ENCODE peak calls at places on chromosomes 5 and 9, in five cellular contexts. D is AG04449, R is ovary, X is choroid plexus epithelial cell, I is GM23338. C is an unnamed sample.

GRCh38 chr9:93010056-93010455 is 48.4 kb upstream of the SUSD3 start:
- DNase-seq in D (no peak), R (no peak), X (no peak), I (no peak), C (no peak)

GRCh38 chr5:180830253-180831138 is 27.9 kb upstream of the MGAT1 start:
- DNase-seq in D (no peak), R (peak), X (peak), I (peak), C (peak)

GRCh38 chr5:74993743-74994142 is 58.6 kb downstream of the GCNT4 start:
- DNase-seq in D (peak), R (no peak), X (no peak), I (no peak), C (no peak)

GRCh38 chr9:113715086-113715485 is 161.0 kb upstream of the ZNF618 start:
- DNase-seq in D (peak), R (no peak), X (peak), I (no peak), C (no peak)

GRCh38 chr5:886716-887325 is 5.8 kb downstream of the BRD9 start:
- DNase-seq in D (no peak), R (no peak), X (no peak), I (no peak), C (no peak)

GRCh38 chr9:4382722-4383317 is 83.0 kb upstream of the GLIS3 start:
- DNase-seq in D (no peak), R (no peak), X (peak), I (peak), C (no peak)

GRCh38 chr5:157651623-157652376 is 438 bp downstream of the SOX30 start:
- DNase-seq in D (no peak), R (peak), X (peak), I (peak), C (peak)

GRCh38 chr5:151174612-151175101 is 17.1 kb upstream of the ANXA6 start:
- DNase-seq in D (no peak), R (peak), X (no peak), I (peak), C (no peak)

GRCh38 chr5:109690456-109691247 is 925 bp downstream of the MAN2A1 start:
- DNase-seq in D (no peak), R (peak), X (peak), I (peak), C (peak)

GRCh38 chr9:81002242-81002641 is 687.1 kb downstream of the TLE1 start:
- DNase-seq in D (no peak), R (no peak), X (peak), I (no peak), C (peak)

GRCh38 chr5:51384281-51384840 is 1.1 kb downstream of the ISL1 start:
- DNase-seq in D (no peak), R (no peak), X (no peak), I (no peak), C (no peak)

GRCh38 chr5:150097152-150097551 is 10.8 kb upstream of the CSF1R start:
- DNase-seq in D (no peak), R (no peak), X (no peak), I (no peak), C (no peak)

GRCh38 chr5:120327180-120327579 is 136.9 kb upstream of the PRR16 start:
- DNase-seq in D (no peak), R (no peak), X (peak), I (no peak), C (no peak)

GRCh38 chr5:168941901-168942300 is 359.0 kb downstream of the SLIT3 start:
- DNase-seq in D (no peak), R (no peak), X (no peak), I (peak), C (no peak)

GRCh38 chr5:138793481-138794010 is 40.3 kb downstream of the CTNNA1 start:
- DNase-seq in D (no peak), R (no peak), X (peak), I (no peak), C (no peak)

GRCh38 chr9:122053951-122054350 is 39.2 kb downstream of the TTLL11 start:
- DNase-seq in D (peak), R (no peak), X (no peak), I (no peak), C (no peak)

GRCh38 chr9:113428062-113428600 is 17.6 kb downstream of the C9orf43 start:
- DNase-seq in D (no peak), R (no peak), X (peak), I (no peak), C (no peak)

GRCh38 chr5:149257875-149258705 is 13.6 kb upstream of the AFAP1L1 start:
- DNase-seq in D (peak), R (no peak), X (peak), I (no peak), C (no peak)

GRCh38 chr9:81427870-81428269 is 261.5 kb downstream of the TLE1 start:
- DNase-seq in D (no peak), R (no peak), X (no peak), I (peak), C (no peak)

DNA sequence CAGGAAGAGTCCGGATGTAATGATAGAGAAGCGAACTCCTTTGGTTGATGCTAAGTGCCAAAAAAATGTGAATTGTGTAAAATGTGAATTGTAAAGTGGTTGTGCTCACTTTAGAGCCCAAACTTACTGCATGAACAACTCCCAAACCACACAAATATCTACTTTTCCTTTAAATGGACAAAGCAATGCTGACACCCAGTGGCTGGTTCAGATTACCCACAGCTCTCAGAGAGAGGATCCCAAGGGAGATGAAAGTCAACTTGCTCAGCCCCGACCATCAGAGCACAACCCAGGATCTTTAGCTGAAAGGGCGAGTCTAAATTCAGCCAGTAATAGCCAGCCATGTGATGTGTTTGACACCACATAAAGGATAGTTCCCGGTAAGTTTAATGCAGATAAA is 133.7 kb downstream of the NMUR2 start:
- DNase-seq in D (no peak), R (peak), X (peak), I (peak), C (no peak)
- TF ChIP-seq CTCF in D (no peak), R (no peak), X (peak), I (peak), C (no peak)

GRCh38 chr5:37370550-37370863 is 399 bp downstream of the NUP155 start:
- DNase-seq in D (no peak), R (no peak), X (no peak), I (no peak), C (no peak)

GRCh38 chr5:37375091-37375490 is 4.0 kb upstream of the WDR70 start:
- DNase-seq in D (no peak), R (no peak), X (no peak), I (no peak), C (no peak)

GRCh38 chr5:37370864-37371726 is at the start of gene NUP155:
- DNase-seq in D (peak), R (peak), X (peak), I (peak), C (peak)
- TF ChIP-seq CTCF in D (no peak), R (no peak), X (no peak), I (no peak), C (no peak)

DNA sequence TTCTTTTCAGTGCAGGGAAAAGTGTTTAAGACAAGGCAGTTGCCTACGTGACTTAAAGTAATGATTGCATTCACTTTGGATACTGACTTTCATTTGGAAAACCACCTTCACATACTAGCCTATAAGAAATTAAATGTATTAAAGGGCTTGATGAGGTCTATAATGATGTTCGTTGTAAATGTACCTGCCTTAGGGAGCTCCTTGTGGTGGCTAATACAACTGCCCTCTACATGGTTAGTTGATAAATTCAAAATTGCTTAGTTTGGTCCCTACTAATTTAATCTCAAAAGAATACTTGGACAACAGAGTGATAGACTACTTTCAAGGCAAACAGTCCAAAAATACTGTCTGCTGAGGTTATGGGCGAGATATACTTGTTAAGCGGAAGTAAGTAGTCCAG is 3.8 kb downstream of the VLDLR start:
- DNase-seq in D (no peak), R (no peak), X (no peak), I (no peak), C (no peak)
- TF ChIP-seq CTCF in D (no peak), R (no peak), X (peak), I (peak), C (no peak)

DNA sequence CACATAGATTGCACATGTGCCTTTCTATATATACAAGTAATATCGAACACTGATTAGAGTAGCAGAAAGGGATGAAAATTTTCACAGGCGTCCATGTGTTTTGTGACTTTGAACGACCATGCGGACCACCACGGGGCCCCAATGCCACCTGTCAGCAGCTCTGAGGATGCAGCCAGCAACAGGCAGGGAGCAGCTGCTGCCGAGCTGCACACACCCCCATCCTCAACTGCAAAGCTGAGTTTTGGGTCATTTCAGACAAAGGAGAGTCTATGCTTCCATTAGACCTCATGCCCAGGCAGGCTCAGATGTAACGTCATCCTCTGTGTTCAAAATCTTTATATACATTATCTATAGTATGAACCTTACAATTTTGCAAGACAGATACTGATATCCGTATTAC is 503.8 kb downstream of the IRX1 start:
- DNase-seq in D (no peak), R (no peak), X (no peak), I (no peak), C (no peak)
- TF ChIP-seq CTCF in D (no peak), R (no peak), X (no peak), I (no peak), C (no peak)

GRCh38 chr5:32707394-32707997 is 3.6 kb upstream of the NPR3 start:
- DNase-seq in D (no peak), R (no peak), X (peak), I (peak), C (no peak)
- TF ChIP-seq CTCF in D (peak), R (no peak), X (peak), I (peak), C (peak)

GRCh38 chr5:79513519-79514390 is at the start of gene HOMER1:
- DNase-seq in D (no peak), R (peak), X (peak), I (peak), C (peak)
- TF ChIP-seq CTCF in D (no peak), R (no peak), X (no peak), I (no peak), C (no peak)

GRCh38 chr5:31536873-31537272 is 4.8 kb downstream of the C5orf22 start:
- DNase-seq in D (no peak), R (no peak), X (no peak), I (no peak), C (no peak)

GRCh38 chr5:31530541-31531265 is 1.2 kb downstream of the DROSHA start:
- DNase-seq in D (no peak), R (no peak), X (no peak), I (no peak), C (no peak)

GRCh38 chr5:31531543-31531887 is 378 bp downstream of the DROSHA start:
- DNase-seq in D (no peak), R (no peak), X (peak), I (no peak), C (peak)

GRCh38 chr5:31534527-31535046 is 2.5 kb downstream of the C5orf22 start:
- DNase-seq in D (no peak), R (no peak), X (no peak), I (no peak), C (no peak)

DNA sequence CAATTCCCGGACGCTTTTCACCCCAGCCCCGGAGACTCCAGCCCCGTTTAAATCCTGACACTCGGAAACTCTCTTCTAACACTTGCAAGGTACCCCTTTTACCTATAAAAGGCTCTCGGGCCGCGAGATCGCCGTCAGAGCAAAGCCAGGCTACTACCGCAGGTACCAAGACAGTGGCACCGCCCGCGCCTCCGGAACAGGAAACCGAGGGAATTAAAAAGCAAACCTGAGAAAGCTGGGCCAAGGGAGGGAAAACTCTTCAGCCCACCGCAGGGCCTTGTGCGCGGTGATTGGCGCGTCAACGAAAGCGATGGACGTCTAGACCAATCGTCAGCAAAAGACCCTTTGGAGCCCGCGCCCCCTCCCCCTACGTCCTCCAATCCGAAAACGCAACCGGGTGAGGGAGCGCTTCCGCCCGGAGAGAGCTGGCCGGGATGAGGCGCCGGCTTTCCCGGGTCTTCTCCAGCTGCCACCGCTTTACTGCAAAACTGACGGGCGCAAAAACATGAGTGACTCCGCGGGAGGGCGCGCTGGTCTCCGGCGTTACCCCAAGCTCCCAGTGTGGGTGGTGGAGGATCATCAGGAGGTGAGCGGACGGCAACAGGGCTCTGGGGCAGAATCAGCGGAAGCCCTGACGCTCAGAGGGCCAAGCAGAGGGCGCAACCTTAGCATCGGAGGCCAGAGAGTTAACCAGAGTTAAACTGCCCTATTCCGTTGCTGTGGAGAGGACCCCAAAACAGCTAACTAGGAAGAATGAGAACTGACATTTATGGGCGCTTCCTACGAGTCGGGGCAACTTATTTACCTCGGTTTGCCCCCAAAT is at the start of the genes C5orf22 and DROSHA:
- DNase-seq in D (peak), R (peak), X (peak), I (peak), C (peak)
- TF ChIP-seq CTCF in D (peak), R (no peak), X (no peak), I (no peak), C (no peak)

GRCh38 chr9:17802249-17802857 is 223.5 kb downstream of the SH3GL2 start:
- DNase-seq in D (no peak), R (no peak), X (peak), I (peak), C (peak)
- TF ChIP-seq CTCF in D (peak), R (no peak), X (peak), I (peak), C (peak)

DNA sequence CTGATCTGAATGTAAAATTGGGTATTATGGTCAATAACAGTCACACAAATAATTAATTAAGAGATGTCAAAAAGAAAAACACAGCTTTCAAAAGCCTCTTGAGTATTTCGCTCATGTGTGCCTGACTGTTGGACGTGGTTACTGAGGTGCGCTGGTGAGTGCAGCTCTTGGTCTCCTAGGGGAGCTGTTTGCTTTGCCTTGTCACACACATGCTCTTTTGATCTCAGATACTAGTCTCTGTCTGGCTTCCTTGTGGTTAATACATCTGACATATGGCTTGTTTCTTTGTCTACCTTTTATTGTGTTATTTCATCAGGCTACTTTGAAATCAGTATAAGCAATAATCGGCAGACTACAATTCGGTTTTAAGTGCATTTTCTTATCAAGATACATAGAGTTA is 51.5 kb downstream of the PCSK1 start:
- DNase-seq in D (no peak), R (no peak), X (peak), I (peak), C (peak)
- TF ChIP-seq CTCF in D (no peak), R (no peak), X (peak), I (peak), C (no peak)

GRCh38 chr9:73667749-73668148 is 516.1 kb downstream of the ANXA1 start:
- DNase-seq in D (no peak), R (no peak), X (peak), I (no peak), C (no peak)
- TF ChIP-seq CTCF in D (no peak), R (no peak), X (peak), I (peak), C (no peak)

C was measured in activated CD8-positive, alpha-beta T cell treated with anti-CD3 and anti-CD28 coated beads for 36 hours.